ENCODE peak calls at places on chromosomes 2 and 18, in four cellular contexts. One of them, this sample, is unnamed.

GRCh38 chr18:47100214-47100831 is 50.0 kb downstream of the HDHD2 start:
- DNase-seq in neural crest cell: peak
- DNase-seq in upper lobe of right lung: no peak
- DNase-seq in astrocyte: peak
- DNase-seq in this sample: peak

GRCh38 chr18:32769242-32770180 is 3.3 kb downstream of the KLHL14 start:
- DNase-seq in neural crest cell: peak
- DNase-seq in upper lobe of right lung: no peak
- DNase-seq in astrocyte: no peak
- DNase-seq in this sample: peak

GRCh38 chr2:152500777-152501176 is 165.8 kb downstream of the FMNL2 start:
- DNase-seq in neural crest cell: no peak
- DNase-seq in upper lobe of right lung: no peak
- DNase-seq in astrocyte: no peak
- DNase-seq in this sample: no peak

GRCh38 chr2:172513935-172514586 is 41.8 kb upstream of the PDK1 start:
- DNase-seq in neural crest cell: no peak
- DNase-seq in upper lobe of right lung: no peak
- DNase-seq in astrocyte: no peak
- DNase-seq in this sample: no peak

GRCh38 chr2:168201211-168201610 is 46.2 kb downstream of the STK39 start:
- DNase-seq in neural crest cell: no peak
- DNase-seq in upper lobe of right lung: no peak
- DNase-seq in astrocyte: peak
- DNase-seq in this sample: no peak

GRCh38 chr2:56012216-56012615 is 88.6 kb upstream of the EFEMP1 start:
- DNase-seq in neural crest cell: no peak
- DNase-seq in upper lobe of right lung: no peak
- DNase-seq in astrocyte: no peak
- DNase-seq in this sample: no peak

GRCh38 chr2:136137982-136138381 is 20.0 kb upstream of the CXCR4 start:
- DNase-seq in neural crest cell: no peak
- DNase-seq in upper lobe of right lung: no peak
- DNase-seq in astrocyte: no peak
- DNase-seq in this sample: no peak

GRCh38 chr18:58097127-58097906 is 53.3 kb downstream of the NEDD4L start:
- DNase-seq in neural crest cell: no peak
- DNase-seq in upper lobe of right lung: peak
- DNase-seq in astrocyte: peak
- DNase-seq in this sample: no peak

GRCh38 chr18:8003878-8004675 is 437.0 kb downstream of the PTPRM start:
- DNase-seq in neural crest cell: no peak
- DNase-seq in upper lobe of right lung: no peak
- DNase-seq in astrocyte: peak
- DNase-seq in this sample: no peak

GRCh38 chr2:191470306-191470705 is 207.6 kb upstream of the NABP1 start:
- DNase-seq in neural crest cell: no peak
- DNase-seq in upper lobe of right lung: no peak
- DNase-seq in astrocyte: no peak
- DNase-seq in this sample: no peak

GRCh38 chr18:34631071-34631470 is 79.0 kb upstream of the DTNA start:
- DNase-seq in neural crest cell: no peak
- DNase-seq in upper lobe of right lung: no peak
- DNase-seq in astrocyte: no peak
- DNase-seq in this sample: no peak

DNA sequence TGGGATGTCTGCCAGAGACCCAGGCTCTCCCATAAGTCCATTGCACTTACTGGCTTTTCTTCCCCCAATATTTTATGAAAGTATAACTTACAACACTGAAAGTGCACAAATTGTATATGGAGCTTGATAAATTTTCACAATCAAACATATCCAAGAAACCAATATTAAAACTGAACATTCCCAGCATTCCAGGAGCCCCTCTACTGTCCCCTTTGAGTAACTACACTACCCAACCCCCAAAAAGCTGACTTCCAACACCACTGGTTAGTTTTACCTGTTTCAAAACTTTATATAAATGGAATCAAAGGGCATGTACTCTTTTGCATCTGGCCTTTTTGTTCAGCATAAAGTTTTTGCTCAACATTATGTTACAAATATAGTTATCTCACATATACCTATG is 35.2 kb upstream of the PKDCC start:
- DNase-seq in neural crest cell: no peak
- DNase-seq in upper lobe of right lung: no peak
- DNase-seq in astrocyte: no peak
- DNase-seq in this sample: no peak
- TF ChIP-seq CTCF in neural crest cell: no peak
- TF ChIP-seq CTCF in upper lobe of right lung: no peak
- TF ChIP-seq CTCF in astrocyte: no peak
- TF ChIP-seq CTCF in this sample: no peak

DNA sequence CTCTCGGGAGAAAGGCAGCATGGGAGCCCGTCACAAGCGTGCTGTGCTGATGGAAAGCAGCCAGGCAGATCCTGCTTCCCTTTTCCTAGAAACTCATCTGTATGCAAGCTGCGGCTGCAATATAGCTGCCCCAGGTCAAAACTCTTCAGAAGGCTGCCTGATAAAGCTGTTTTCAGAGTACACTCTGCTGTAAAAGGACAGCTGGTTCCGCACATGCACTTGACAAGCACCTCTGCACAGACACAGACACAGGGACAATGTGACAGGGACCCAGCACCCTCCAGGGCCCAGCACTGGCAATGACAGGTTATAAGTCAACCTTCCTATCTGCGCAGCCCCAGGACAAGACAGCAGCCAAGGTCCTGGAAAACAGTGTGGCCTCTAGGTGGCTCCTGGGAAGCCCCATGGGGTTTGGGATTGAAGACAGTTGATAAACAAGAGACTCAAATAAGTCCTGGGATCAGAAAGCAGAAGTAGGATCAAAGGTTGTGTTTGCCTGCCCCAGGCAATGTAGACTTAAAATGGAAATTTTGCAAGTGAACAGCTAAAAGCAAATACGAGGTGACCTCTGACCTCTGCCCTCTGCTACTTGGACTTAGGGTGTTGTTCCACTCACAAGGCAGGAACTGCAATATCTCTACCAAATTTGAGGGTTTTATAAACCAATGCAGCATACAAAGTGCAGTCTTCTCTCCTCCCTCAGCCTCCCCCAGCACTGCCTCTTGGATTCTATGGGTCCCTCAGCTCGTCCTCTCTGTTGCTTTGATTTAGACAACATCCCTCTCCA is 16.9 kb downstream of the SLC66A2 start:
- DNase-seq in neural crest cell: no peak
- DNase-seq in upper lobe of right lung: peak
- DNase-seq in astrocyte: no peak
- DNase-seq in this sample: no peak
- TF ChIP-seq CTCF in neural crest cell: no peak
- TF ChIP-seq CTCF in upper lobe of right lung: no peak
- TF ChIP-seq CTCF in astrocyte: no peak
- TF ChIP-seq CTCF in this sample: no peak

GRCh38 chr2:241724259-241724974 is 10.0 kb upstream of the D2HGDH start:
- DNase-seq in neural crest cell: no peak
- DNase-seq in upper lobe of right lung: no peak
- DNase-seq in astrocyte: no peak
- DNase-seq in this sample: no peak
- TF ChIP-seq CTCF in neural crest cell: no peak
- TF ChIP-seq CTCF in upper lobe of right lung: peak
- TF ChIP-seq CTCF in astrocyte: no peak
- TF ChIP-seq CTCF in this sample: no peak

DNA sequence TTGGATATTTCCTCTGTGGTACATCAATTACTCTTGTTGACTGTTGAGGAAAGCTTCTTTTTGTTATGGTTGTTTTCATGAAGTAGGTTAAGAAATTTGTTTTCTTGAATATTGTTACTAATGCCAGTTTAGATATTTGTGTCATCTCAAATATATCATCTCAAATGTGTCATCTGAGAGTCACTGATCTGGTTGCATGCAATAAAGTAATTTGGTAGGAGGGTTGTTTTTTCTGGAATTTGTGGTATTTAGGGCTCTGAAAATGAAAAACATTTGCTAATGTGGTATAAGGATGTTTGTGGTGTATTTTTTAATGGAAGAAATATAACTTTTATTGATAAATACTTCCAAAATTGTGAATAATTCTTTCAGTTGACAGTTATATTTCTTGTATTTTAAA is 117.7 kb downstream of the GREB1L start:
- DNase-seq in neural crest cell: no peak
- DNase-seq in upper lobe of right lung: no peak
- DNase-seq in astrocyte: no peak
- DNase-seq in this sample: no peak
- TF ChIP-seq CTCF in neural crest cell: no peak
- TF ChIP-seq CTCF in upper lobe of right lung: no peak
- TF ChIP-seq CTCF in astrocyte: no peak
- TF ChIP-seq CTCF in this sample: no peak

DNA sequence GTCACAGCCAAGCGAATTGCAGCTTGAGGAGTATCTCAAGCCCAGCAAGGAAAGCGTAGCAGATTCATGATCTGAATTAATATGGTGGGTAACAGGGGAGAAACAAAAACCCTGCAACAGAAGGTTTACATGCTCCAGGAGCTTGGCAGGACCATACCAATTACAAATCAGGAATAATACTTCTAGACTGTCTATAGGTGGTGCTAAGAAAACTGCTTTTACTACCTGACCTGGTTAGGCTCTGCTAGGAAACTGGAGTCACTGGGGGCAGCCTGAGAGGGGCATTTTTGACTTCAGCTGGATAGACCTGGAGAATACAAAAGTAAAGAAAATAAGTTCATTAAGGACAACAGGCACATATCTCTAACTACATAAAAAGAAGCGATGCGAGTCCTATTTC is 24.6 kb upstream of the SPOPL start:
- DNase-seq in neural crest cell: no peak
- DNase-seq in upper lobe of right lung: no peak
- DNase-seq in astrocyte: no peak
- DNase-seq in this sample: no peak
- TF ChIP-seq CTCF in neural crest cell: no peak
- TF ChIP-seq CTCF in upper lobe of right lung: no peak
- TF ChIP-seq CTCF in astrocyte: no peak
- TF ChIP-seq CTCF in this sample: no peak

GRCh38 chr2:104864280-104864599 is 10.3 kb downstream of the POU3F3 start:
- DNase-seq in neural crest cell: no peak
- DNase-seq in upper lobe of right lung: no peak
- DNase-seq in astrocyte: no peak
- DNase-seq in this sample: no peak
- TF ChIP-seq CTCF in neural crest cell: no peak
- TF ChIP-seq CTCF in upper lobe of right lung: no peak
- TF ChIP-seq CTCF in astrocyte: no peak
- TF ChIP-seq CTCF in this sample: no peak

GRCh38 chr2:37984589-37984988 is 59.5 kb downstream of the RMDN2 start:
- DNase-seq in neural crest cell: no peak
- DNase-seq in upper lobe of right lung: no peak
- DNase-seq in astrocyte: peak
- DNase-seq in this sample: no peak
- TF ChIP-seq CTCF in neural crest cell: no peak
- TF ChIP-seq CTCF in upper lobe of right lung: no peak
- TF ChIP-seq CTCF in astrocyte: no peak
- TF ChIP-seq CTCF in this sample: no peak

GRCh38 chr2:15939854-15940660 is at the start of gene MYCN:
- DNase-seq in neural crest cell: peak
- DNase-seq in upper lobe of right lung: no peak
- DNase-seq in astrocyte: peak
- DNase-seq in this sample: no peak
- TF ChIP-seq CTCF in neural crest cell: peak
- TF ChIP-seq CTCF in upper lobe of right lung: no peak
- TF ChIP-seq CTCF in astrocyte: no peak
- TF ChIP-seq CTCF in this sample: no peak

DNA sequence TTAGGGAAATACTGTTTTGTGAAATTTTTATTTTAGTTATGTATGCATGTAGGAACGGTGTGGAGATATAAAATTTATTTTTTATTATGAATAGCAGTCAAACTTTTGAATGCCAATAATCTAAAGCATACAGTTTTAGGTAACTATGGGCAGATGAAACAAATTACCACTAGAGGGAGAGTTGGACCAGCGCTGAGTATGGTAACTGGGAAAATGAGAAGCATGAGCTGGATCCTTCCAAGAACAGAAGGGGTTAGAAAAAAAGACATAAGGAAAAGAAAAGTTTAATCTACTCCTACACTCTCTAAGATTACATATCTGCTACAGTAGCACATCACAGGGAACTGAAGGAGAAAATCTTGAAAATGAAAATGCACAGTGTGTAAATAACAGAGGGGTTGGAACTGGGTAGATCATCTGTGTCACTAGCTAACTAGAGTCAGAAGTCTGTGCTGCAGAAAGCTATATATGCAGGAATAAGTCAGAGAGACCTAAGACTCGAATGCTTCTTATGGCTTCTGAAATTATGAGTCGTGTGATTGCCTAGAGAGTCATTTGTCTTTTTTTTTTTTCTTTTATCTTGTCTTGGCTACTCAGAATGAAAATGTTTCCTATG is 15.6 kb downstream of the REG3G start:
- DNase-seq in neural crest cell: no peak
- DNase-seq in upper lobe of right lung: no peak
- DNase-seq in astrocyte: no peak
- DNase-seq in this sample: no peak
- TF ChIP-seq CTCF in neural crest cell: peak
- TF ChIP-seq CTCF in upper lobe of right lung: peak
- TF ChIP-seq CTCF in astrocyte: peak
- TF ChIP-seq CTCF in this sample: peak